ENCODE peak calls at places on chromosomes 2 and 18, in seven cellular contexts. P is fibroblast of mammary gland, G is sigmoid colon, H is MG63, Z is mesendoderm, V is HFF-Myc, T is transverse colon. K is an unnamed sample.

GRCh38 chr2:128301501-128301966 is 17.1 kb downstream of the HS6ST1 start:
- DNase-seq in P (peak; percentile 98), G (peak; percentile 84), H (peak; percentile 92), Z (no peak), V (peak; percentile 60), T (no peak), K (no peak)

GRCh38 chr2:71578665-71579371 is 125.5 kb downstream of the DYSF start:
- DNase-seq in P (peak; percentile 40), G (peak; percentile 82), H (no peak), Z (no peak), V (no peak), T (peak; percentile 14), K (no peak)

GRCh38 chr2:217040099-217040498 is 180.2 kb upstream of the TNP1 start:
- DNase-seq in P (no peak), G (no peak), H (no peak), Z (no peak), V (no peak), T (no peak), K (no peak)

GRCh38 chr2:71045841-71046495 is 22.5 kb upstream of the NAGK start:
- DNase-seq in P (no peak), G (no peak), H (peak; percentile 33), Z (no peak), V (no peak), T (no peak), K (no peak)

GRCh38 chr2:36380624-36381481 is 25.3 kb downstream of the CRIM1 start:
- DNase-seq in P (peak; percentile 33), G (no peak), H (peak; percentile 70), Z (peak; percentile 97), V (no peak), T (peak; percentile 65), K (peak; percentile 71)

GRCh38 chr2:77831878-77832277 is 309.7 kb upstream of the LRRTM4 start:
- DNase-seq in P (no peak), G (no peak), H (no peak), Z (no peak), V (no peak), T (no peak), K (no peak)

GRCh38 chr2:17815466-17816184 is 635 bp upstream of the MSGN1 start:
- DNase-seq in P (no peak), G (no peak), H (no peak), Z (peak; percentile 32), V (no peak), T (no peak), K (no peak)

GRCh38 chr2:28332696-28333095 is 60.0 kb upstream of the FOSL2 start:
- DNase-seq in P (no peak), G (no peak), H (no peak), Z (no peak), V (no peak), T (no peak), K (no peak)

GRCh38 chr2:128362889-128363228 is 44.2 kb upstream of the HS6ST1 start:
- DNase-seq in P (peak; percentile 25), G (peak; percentile 64), H (peak; percentile 69), Z (peak; percentile 99), V (peak; percentile 32), T (peak; percentile 19), K (peak; percentile 71)

GRCh38 chr18:76875390-76876330 is 53.3 kb downstream of the ZNF236 start:
- DNase-seq in P (peak; percentile 54), G (no peak), H (no peak), Z (peak; percentile 79), V (no peak), T (peak; percentile 54), K (no peak)

GRCh38 chr2:126874961-126875360 is 23.7 kb upstream of the TEX51 start:
- DNase-seq in P (no peak), G (no peak), H (no peak), Z (no peak), V (no peak), T (no peak), K (no peak)

GRCh38 chr2:178386951-178387602 is 63.9 kb downstream of the PRKRA start:
- DNase-seq in P (peak; percentile 25), G (no peak), H (no peak), Z (no peak), V (no peak), T (no peak), K (no peak)

GRCh38 chr2:240111253-240111652 is 24.9 kb downstream of the COPS9 start:
- DNase-seq in P (peak; percentile 18), G (no peak), H (no peak), Z (no peak), V (peak; percentile 49), T (no peak), K (no peak)

GRCh38 chr18:74139888-74140287 is 7.7 kb downstream of the FBXO15 start:
- DNase-seq in P (peak; percentile 76), G (no peak), H (peak; percentile 43), Z (no peak), V (no peak), T (no peak), K (no peak)

GRCh38 chr2:96874099-96874831 is 4.4 kb upstream of the SEMA4C start:
- DNase-seq in P (no peak), G (no peak), H (no peak), Z (no peak), V (no peak), T (no peak), K (no peak)

GRCh38 chr2:45237850-45238542 is 228.7 kb upstream of the SIX2 start:
- DNase-seq in P (peak; percentile 99), G (no peak), H (peak; percentile 96), Z (no peak), V (peak; percentile 67), T (no peak), K (no peak)

GRCh38 chr2:173290046-173290445 is 64.6 kb upstream of the CDCA7 start:
- DNase-seq in P (no peak), G (no peak), H (no peak), Z (no peak), V (no peak), T (no peak), K (no peak)

GRCh38 chr2:230205721-230206120 is 14.1 kb downstream of the SP110 start:
- DNase-seq in P (no peak), G (no peak), H (no peak), Z (no peak), V (no peak), T (no peak), K (no peak)
- H3K4me3 ChIP-seq in P (no peak overlapping the region), G (no peak overlapping the region), H (no peak overlapping the region), Z (no peak overlapping the region), V (no peak overlapping the region), T (no peak overlapping the region), K (no peak overlapping the region)

DNA sequence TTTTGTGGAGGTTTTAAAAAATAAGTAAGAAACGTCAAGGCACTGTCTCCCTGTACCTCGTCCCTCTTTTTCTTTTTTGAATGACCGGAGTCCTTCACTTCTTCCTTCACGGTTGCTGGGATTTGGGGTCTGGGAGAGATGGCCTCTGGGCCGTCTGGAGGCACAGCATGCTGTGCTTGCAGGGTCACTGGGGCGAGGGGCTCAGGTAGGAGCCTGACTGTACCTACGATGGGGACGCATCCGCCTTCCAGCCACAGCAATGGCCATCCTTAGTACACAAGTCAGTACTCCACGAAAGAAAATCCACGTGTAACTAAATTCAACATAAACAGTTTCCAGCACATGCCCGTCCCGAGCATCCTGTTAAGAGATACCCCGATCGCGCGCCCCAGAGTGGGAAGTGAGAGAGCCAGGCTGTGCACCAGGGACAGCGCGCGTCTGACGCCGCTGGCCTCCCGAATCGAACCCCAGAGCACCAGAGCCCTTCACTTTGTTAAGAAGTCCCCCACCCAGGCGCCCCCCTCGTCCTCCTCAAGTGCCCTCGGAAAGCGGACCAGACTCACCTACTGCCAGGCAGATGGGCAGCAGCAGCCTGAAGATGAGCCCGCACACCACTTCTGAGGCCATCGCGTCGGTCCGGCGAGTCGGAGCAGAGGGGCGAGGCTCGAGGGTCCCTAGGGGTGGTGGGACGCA is 1.3 kb downstream of the PIEZO2 start:
- DNase-seq in P (no peak), G (no peak), H (no peak), Z (peak; percentile 27), V (no peak), T (no peak), K (no peak)
- H3K4me3 ChIP-seq in P (no peak overlapping the region), G (peak overlapping the region; percentile 53), H (peak overlapping the region; percentile 76), Z (peak overlapping the region; percentile 5), V (peak overlapping the region; percentile 27), T (peak overlapping the region; percentile 47), K (peak overlapping the region; percentile 51)

DNA sequence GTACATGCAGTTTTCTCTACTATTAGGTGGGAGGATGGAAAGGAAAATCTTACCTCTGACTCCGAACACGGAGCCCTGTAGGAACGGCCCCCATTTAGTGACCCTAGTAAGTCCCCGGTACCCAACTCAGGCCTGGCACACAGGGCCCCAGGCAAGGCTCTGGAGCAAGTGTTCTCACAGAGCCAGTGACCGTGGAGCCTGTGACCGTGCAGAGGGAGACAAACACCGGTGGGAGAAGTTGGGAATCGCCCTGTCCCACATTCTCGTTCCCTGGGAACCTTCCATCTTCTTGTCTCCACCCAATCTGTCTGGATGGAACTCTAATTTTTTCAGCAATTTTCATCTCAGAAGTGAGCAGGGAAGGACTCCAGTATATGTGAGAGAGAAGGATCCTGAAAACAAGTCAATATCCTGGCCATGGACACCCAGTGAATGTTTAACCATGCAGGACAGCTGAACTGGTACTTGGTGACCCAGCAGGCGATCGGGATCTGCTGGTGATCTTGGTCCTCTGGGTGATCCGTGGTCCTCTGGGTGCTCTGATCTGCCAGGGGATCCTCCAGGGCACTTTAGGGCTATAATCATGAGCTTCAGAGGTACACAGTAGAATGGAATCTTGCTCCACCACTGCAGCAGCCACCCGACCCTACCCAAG is 348.6 kb upstream of the ID2 start:
- DNase-seq in P (no peak), G (no peak), H (no peak), Z (no peak), V (no peak), T (no peak), K (no peak)
- H3K4me3 ChIP-seq in P (no peak overlapping the region), G (no peak overlapping the region), H (no peak overlapping the region), Z (no peak overlapping the region), V (no peak overlapping the region), T (no peak overlapping the region), K (no peak overlapping the region)

GRCh38 chr2:222361787-222362186 is 62.6 kb upstream of the SGPP2 start:
- DNase-seq in P (no peak), G (no peak), H (no peak), Z (no peak), V (no peak), T (no peak), K (no peak)

GRCh38 chr2:222362336-222362735 is 62.0 kb upstream of the SGPP2 start:
- DNase-seq in P (no peak), G (no peak), H (no peak), Z (no peak), V (no peak), T (no peak), K (no peak)

GRCh38 chr2:222360997-222361396 is 62.2 kb upstream of the PAX3 start:
- DNase-seq in P (no peak), G (no peak), H (no peak), Z (no peak), V (no peak), T (no peak), K (no peak)

GRCh38 chr2:222360146-222360545 is 61.3 kb upstream of the PAX3 start:
- DNase-seq in P (no peak), G (no peak), H (no peak), Z (no peak), V (no peak), T (no peak), K (no peak)

DNA sequence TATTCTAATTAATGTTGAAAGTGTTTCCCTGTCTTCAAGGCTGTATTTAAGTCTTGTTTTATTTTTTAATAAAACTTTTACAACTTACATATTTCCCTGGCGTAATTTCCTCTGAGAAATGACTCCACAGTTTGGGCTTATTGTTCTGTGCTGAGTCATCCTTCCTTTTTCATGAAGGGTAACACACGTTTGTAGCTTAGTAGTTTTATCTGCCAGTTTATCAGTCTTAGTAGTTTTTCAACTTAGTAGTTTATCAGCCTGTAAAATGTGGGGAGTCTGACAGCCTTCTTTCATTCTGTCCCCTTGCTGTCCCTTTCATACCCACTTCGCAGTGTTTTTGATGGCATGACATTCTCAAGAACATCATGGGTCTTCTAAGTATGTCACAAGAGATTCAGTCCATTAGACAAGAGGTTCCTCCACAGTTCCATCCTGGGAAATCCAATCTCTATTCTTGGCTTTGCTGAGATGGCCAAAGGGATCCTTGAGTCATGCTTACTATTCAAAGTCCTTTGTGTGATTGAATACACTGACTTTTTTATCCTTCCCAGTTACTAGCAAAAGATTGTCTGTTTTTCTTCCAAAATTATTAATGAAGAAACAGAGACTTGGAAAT is 60.0 kb upstream of the SGPP2 start:
- DNase-seq in P (no peak), G (no peak), H (no peak), Z (no peak), V (no peak), T (no peak), K (no peak)
- H3K4me3 ChIP-seq in P (no peak overlapping the region), G (no peak overlapping the region), H (no peak overlapping the region), Z (no peak overlapping the region), V (no peak overlapping the region), T (no peak overlapping the region), K (no peak overlapping the region)

K was measured in upper lobe of right lung.